ENCODE peak calls at places on chromosome 7, in seven cellular contexts. Z, A, E, D, V, C and R are unnamed samples.

GRCh38 chr7:158695726-158696452 is 8.7 kb downstream of the NCAPG2 start:
- DNase-seq in A (peak), Z (peak), V (no peak), E (peak), C (peak), D (peak), R (no peak)

GRCh38 chr7:143199040-143199439 is 15.8 kb downstream of the TAS2R39 start:
- DNase-seq in C (no peak), Z (no peak), D (no peak), E (no peak), V (no peak), A (no peak), R (no peak)

GRCh38 chr7:42494199-42494710 is 257.2 kb upstream of the GLI3 start:
- DNase-seq in E (no peak), C (no peak), A (no peak), Z (no peak), D (no peak), V (no peak), R (no peak)

GRCh38 chr7:36355490-36355889 is 34.2 kb upstream of the ANLN start:
- DNase-seq in E (no peak), V (no peak), A (no peak), D (no peak), Z (no peak), C (no peak), R (no peak)

GRCh38 chr7:75565129-75565528 is 73.0 kb downstream of the SPDYE5 start:
- DNase-seq in Z (peak), V (no peak), A (peak), D (peak), C (peak), E (no peak), R (no peak)

GRCh38 chr7:18393465-18394118 is 102.0 kb upstream of the HDAC9 start:
- DNase-seq in Z (no peak), A (no peak), E (no peak), D (no peak), C (no peak), V (no peak), R (no peak)

GRCh38 chr7:35576037-35576573 is 118.8 kb downstream of the HERPUD2 start:
- DNase-seq in D (no peak), E (no peak), A (no peak), V (no peak), Z (peak), C (no peak), R (no peak)

GRCh38 chr7:141710301-141710700 is 2.1 kb downstream of the WEE2 start:
- DNase-seq in D (no peak), Z (no peak), C (no peak), E (no peak), A (no peak), V (no peak), R (no peak)

GRCh38 chr7:155422599-155423336 is 35.2 kb upstream of the EN2 start:
- DNase-seq in E (no peak), A (no peak), C (no peak), Z (no peak), V (no peak), D (no peak), R (no peak)

GRCh38 chr7:139535252-139535651 is 11.8 kb downstream of the CLEC2L start:
- DNase-seq in D (no peak), C (no peak), V (no peak), A (no peak), E (no peak), Z (no peak), R (no peak)

GRCh38 chr7:129923709-129924108 is 29.1 kb downstream of the UBE2H start:
- DNase-seq in D (peak), V (no peak), A (no peak), C (no peak), Z (no peak), E (no peak), R (no peak)

GRCh38 chr7:20299647-20300312 is 30.9 kb upstream of the ITGB8 start:
- DNase-seq in V (no peak), E (no peak), C (no peak), A (no peak), Z (no peak), D (peak), R (no peak)

GRCh38 chr7:80014507-80014906 is 120.1 kb upstream of the GNAI1 start:
- DNase-seq in A (no peak), E (no peak), Z (no peak), V (no peak), C (no peak), D (peak), R (no peak)

GRCh38 chr7:150976529-150977381 is 1.4 kb downstream of the KCNH2 start:
- DNase-seq in Z (no peak), C (peak), E (no peak), D (no peak), V (no peak), A (peak), R (no peak)

GRCh38 chr7:112946350-112946749 is 140.3 kb downstream of the GPR85 start:
- DNase-seq in D (no peak), Z (no peak), C (no peak), A (no peak), E (no peak), V (no peak), R (no peak)

GRCh38 chr7:23804707-23805106 is 94.7 kb downstream of the STK31 start:
- DNase-seq in E (no peak), C (no peak), D (no peak), A (no peak), V (no peak), Z (no peak), R (no peak)

GRCh38 chr7:105493928-105494325 is 28.1 kb downstream of the PUS7 start:
- DNase-seq in C (no peak), A (no peak), E (no peak), V (no peak), Z (peak), D (peak), R (peak)

GRCh38 chr7:43756368-43757072 is 2.0 kb upstream of the BLVRA start:
- DNase-seq in E (no peak), A (no peak), D (peak), C (no peak), Z (no peak), V (no peak), R (no peak)

GRCh38 chr7:66356277-66356721 is 151.2 kb downstream of the TPST1 start:
- DNase-seq in Z (no peak), V (no peak), A (no peak), C (no peak), D (peak), E (no peak), R (no peak)